ENCODE peak calls at places on chromosomes 11 and 22, in five cellular contexts. U is bronchial epithelial cell, E is DND-41, N is endodermal cell, B is thoracic aorta. M is an unnamed sample.

GRCh38 chr11:5684627-5685362 is at the start of gene TRIM5:
- DNase-seq in N (peak), B (peak), E (peak), U (peak), M (no peak)

GRCh38 chr22:46942816-46943783 is 180.7 kb downstream of the TBC1D22A start:
- DNase-seq in E (no peak), N (no peak), B (no peak), U (no peak), M (no peak)

GRCh38 chr11:17528906-17529813 is 15.1 kb downstream of the USH1C start:
- DNase-seq in B (no peak), N (no peak), E (no peak), U (no peak), M (peak)

GRCh38 chr22:19523240-19524169 is 705 bp downstream of the CLDN5 start:
- DNase-seq in N (peak), B (no peak), U (no peak), E (no peak), M (peak)

GRCh38 chr22:20131593-20131855 is at the start of gene ZDHHC8:
- DNase-seq in E (peak), B (no peak), N (no peak), U (no peak), M (no peak)

GRCh38 chr22:40462195-40462988 is 92.0 kb downstream of the SGSM3 start:
- DNase-seq in U (no peak), B (no peak), E (peak), N (no peak), M (no peak)

GRCh38 chr22:43812149-43812842 is at the start of gene EFCAB6:
- DNase-seq in B (peak), U (peak), E (no peak), N (peak), M (peak)

GRCh38 chr11:10298342-10298741 is 4.3 kb upstream of the SBF2 start:
- DNase-seq in E (peak), U (peak), N (no peak), B (no peak), M (no peak)

GRCh38 chr11:132844956-132845355 is 687.3 kb downstream of the OPCML start:
- DNase-seq in E (no peak), N (no peak), B (no peak), U (peak), M (no peak)

GRCh38 chr22:50078246-50078645 is 7.0 kb downstream of the MLC1 start:
- DNase-seq in B (no peak), E (no peak), N (no peak), U (no peak), M (peak)

GRCh38 chr22:43365715-43366440 is 22.7 kb upstream of the SCUBE1 start:
- DNase-seq in U (no peak), N (no peak), E (no peak), B (no peak), M (no peak)

GRCh38 chr22:30541979-30542810 is 4.3 kb downstream of the SEC14L6 start:
- DNase-seq in N (peak), E (no peak), U (no peak), B (no peak), M (no peak)
- TF ChIP-seq CTCF in N (no peak), E (no peak), U (no peak), B (no peak), M (no peak)

DNA sequence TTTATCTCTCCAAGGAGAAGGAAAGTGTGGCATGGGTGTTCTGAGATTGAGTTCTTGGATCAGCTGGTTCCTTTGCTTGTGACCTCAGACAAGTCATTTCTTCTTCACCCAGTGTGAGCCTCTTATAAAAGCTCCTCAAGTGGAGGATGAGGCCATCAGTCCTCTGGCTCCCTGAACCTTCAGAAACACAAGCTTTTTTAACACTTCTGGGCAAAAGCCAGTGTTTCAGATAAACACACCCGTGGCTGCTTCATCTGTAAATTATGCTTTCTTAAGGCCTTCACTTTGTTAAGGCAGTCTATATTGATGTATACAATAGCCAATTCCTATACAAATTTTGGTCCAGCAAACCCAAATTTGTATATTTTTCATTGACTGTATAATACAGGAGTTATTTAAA is 179.9 kb downstream of the DBX1 start:
- DNase-seq in B (no peak), E (no peak), N (no peak), U (no peak), M (no peak)
- TF ChIP-seq CTCF in B (no peak), E (no peak), N (no peak), U (no peak), M (no peak)

DNA sequence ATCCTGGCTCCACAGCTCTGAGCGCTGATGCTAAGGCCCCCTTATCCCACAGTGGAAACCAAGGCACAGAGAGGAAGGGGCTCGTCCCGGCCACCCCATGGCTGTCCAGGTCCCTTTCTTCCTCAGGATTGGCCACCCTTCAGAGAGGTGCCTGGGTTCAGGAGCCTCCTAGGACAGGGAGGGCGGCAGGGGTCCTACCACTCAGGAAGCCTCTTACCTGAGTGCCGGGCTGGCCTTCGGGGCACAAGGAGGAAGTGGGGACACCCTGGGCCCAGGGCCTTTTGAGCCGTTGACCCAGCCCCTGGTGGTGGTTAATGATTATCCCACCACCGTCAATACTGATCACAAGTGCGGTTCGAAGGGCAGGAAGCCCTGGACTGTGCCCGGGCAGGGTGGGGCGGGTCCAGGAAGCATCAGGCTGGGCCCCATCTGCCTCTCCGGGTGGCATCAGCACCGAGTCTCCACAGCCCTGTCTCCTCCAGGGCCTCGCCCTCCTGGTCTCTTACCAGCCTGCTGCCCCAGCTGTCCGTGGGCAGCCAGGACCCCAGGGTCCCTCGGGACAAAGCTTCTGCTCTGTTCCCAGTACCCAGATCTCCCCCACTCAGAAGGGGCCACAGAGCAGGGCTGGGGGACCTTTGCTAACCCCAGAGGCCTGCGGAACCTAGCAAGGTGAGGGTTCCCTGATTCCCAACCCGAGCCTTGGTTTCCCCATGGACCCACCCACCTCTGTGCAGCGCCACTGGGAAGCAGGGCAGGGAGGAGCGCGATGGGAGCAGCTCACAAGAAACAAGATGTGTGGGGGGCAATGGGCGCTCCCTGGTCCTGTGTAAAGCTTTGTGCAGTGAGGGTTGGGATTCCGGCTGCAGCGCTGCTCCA is 15.0 kb upstream of the EHD1 start:
- DNase-seq in N (no peak), U (no peak), B (no peak), E (no peak), M (peak)
- TF ChIP-seq CTCF in N (peak), U (no peak), B (no peak), E (no peak), M (no peak)

GRCh38 chr22:37635157-37635556 is 4.3 kb upstream of the SH3BP1 start:
- DNase-seq in E (no peak), B (no peak), N (no peak), U (no peak), M (no peak)

GRCh38 chr22:37633082-37633692 is 6.3 kb upstream of the SH3BP1 start:
- DNase-seq in N (no peak), E (no peak), B (no peak), U (no peak), M (no peak)

GRCh38 chr22:37632174-37633081 is 7.0 kb upstream of the SH3BP1 start:
- DNase-seq in E (no peak), U (no peak), N (no peak), B (no peak), M (no peak)

GRCh38 chr22:37634505-37635002 is 4.9 kb upstream of the SH3BP1 start:
- DNase-seq in N (no peak), B (no peak), U (no peak), E (no peak), M (no peak)

GRCh38 chr22:37633693-37634504 is 5.6 kb upstream of the SH3BP1 start:
- DNase-seq in U (no peak), N (peak), E (peak), B (no peak), M (no peak)
- TF ChIP-seq CTCF in U (no peak), N (peak), E (no peak), B (peak), M (peak)

GRCh38 chr22:36904260-36904659 is 9.2 kb upstream of the CSF2RB start:
- DNase-seq in E (no peak), B (no peak), U (no peak), N (no peak), M (no peak)
- TF ChIP-seq CTCF in E (peak), B (no peak), U (no peak), N (peak), M (peak)

DNA sequence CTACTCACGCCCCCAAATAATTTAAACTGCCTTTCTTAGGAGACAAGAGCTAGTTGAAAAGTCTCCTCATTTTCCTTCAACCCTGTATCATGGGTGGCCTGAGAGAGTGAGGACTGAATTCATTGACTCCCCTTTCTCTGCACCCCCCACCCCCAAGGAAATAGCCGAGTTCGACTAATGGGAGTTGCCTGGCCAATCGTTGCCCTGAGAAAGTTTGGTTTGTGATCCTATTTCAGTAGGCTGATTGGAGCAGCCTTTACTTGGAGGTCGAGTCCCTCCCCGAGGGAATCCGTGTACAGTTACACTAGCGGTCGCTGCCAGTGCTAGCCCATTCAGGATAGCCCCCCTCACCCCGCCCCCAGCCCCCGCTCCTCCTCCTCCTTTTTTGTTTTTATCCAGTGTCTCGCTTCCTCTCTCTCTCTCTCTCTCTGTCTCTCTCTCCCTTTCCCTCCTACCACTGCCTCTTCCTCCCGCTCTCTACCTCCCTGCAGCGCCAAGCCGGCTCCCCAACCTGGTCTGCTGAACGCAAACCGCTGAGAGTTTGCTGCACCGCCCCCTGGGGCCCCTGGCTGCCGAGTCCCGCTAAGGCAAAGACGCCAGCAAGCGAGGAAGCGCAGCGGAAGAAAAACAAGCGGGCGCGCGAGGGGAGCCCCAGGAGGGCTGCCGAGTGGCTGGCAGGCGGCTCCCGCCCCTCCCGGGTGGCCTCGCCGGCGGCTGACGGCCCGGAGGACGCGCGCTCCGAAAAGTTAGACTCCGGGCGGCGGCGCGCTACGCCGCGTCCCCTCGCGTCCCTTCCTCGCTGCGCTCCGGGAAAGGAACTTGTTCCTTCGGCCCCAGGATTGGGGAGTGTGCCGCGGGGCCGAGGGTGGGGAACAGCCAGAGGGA is at the start of gene GRAMD1B:
- DNase-seq in U (peak), N (peak), E (peak), B (no peak), M (peak)
- TF ChIP-seq CTCF in U (peak), N (peak), E (peak), B (no peak), M (peak)

DNA sequence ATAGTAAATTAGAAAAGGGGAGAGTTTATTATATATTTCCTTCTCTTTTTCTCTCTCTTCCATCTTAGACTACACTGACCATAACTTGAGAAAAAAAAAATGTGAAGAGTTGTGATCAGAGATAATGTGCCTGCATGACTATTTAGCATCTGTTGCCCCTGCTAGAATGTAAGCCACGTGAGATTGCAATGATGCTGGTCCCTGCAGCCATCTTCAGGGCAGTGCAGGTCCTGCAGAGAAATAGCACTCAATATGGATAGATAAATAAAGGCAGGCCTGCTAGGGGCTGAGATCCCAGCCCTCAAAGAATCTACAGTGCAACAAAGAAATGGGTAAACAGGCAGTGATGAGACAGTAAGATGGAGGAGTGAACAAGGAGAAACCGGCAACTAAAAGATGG is 7.8 kb upstream of the DKK3 start:
- DNase-seq in N (no peak), B (no peak), E (no peak), U (no peak), M (no peak)
- TF ChIP-seq CTCF in N (peak), B (no peak), E (no peak), U (no peak), M (peak)

GRCh38 chr22:17672417-17672991 is 33.9 kb downstream of the BCL2L13 start:
- DNase-seq in U (no peak), B (no peak), N (no peak), E (no peak), M (no peak)
- TF ChIP-seq CTCF in U (no peak), B (no peak), N (no peak), E (no peak), M (no peak)